ENCODE peak calls at places on chromosomes 16 and 17, in ten cellular contexts. One of them, this sample, is unnamed.

GRCh38 chr17:55117063-55117611 is 147.6 kb upstream of the HLF start:
- DNase-seq in CD8-positive, alpha-beta T cell: no peak
- DNase-seq in cardiac muscle cell: peak; percentile 61
- DNase-seq in spleen: no peak
- DNase-seq in upper lobe of right lung: no peak
- DNase-seq in GM06990: no peak
- DNase-seq in lung: no peak
- DNase-seq in ovary: no peak
- DNase-seq in Peyer's patch: no peak
- DNase-seq in prostate gland: no peak
- DNase-seq in this sample: no peak

GRCh38 chr17:81599719-81600486 is 37.0 kb downstream of the NPLOC4 start:
- DNase-seq in cardiac muscle cell: no peak
- DNase-seq in lung: no peak
- DNase-seq in spleen: no peak
- DNase-seq in prostate gland: no peak
- DNase-seq in GM06990: no peak
- DNase-seq in Peyer's patch: peak; percentile 62
- DNase-seq in ovary: no peak
- DNase-seq in upper lobe of right lung: no peak
- DNase-seq in CD8-positive, alpha-beta T cell: no peak
- DNase-seq in this sample: no peak

GRCh38 chr17:7234100-7235012 is at the start of gene DVL2:
- DNase-seq in ovary: peak; percentile 97
- DNase-seq in upper lobe of right lung: peak; percentile 97
- DNase-seq in cardiac muscle cell: peak; percentile 97
- DNase-seq in lung: peak; percentile 97
- DNase-seq in GM06990: peak; percentile 92
- DNase-seq in CD8-positive, alpha-beta T cell: peak; percentile 93
- DNase-seq in spleen: peak; percentile 99
- DNase-seq in prostate gland: peak; percentile 96
- DNase-seq in Peyer's patch: peak; percentile 98
- DNase-seq in this sample: no peak

GRCh38 chr16:1245452-1246005 is 5.0 kb downstream of the TPSAB1 start:
- DNase-seq in spleen: peak; percentile 31
- DNase-seq in Peyer's patch: no peak
- DNase-seq in prostate gland: no peak
- DNase-seq in upper lobe of right lung: no peak
- DNase-seq in CD8-positive, alpha-beta T cell: no peak
- DNase-seq in cardiac muscle cell: no peak
- DNase-seq in ovary: peak; percentile 11
- DNase-seq in GM06990: no peak
- DNase-seq in lung: no peak
- DNase-seq in this sample: no peak

GRCh38 chr16:14283786-14284185 is 212.7 kb downstream of the MRTFB start:
- DNase-seq in Peyer's patch: no peak
- DNase-seq in ovary: no peak
- DNase-seq in cardiac muscle cell: no peak
- DNase-seq in spleen: no peak
- DNase-seq in CD8-positive, alpha-beta T cell: no peak
- DNase-seq in upper lobe of right lung: no peak
- DNase-seq in prostate gland: no peak
- DNase-seq in lung: no peak
- DNase-seq in GM06990: no peak
- DNase-seq in this sample: no peak

GRCh38 chr16:30377812-30378235 is 3.2 kb downstream of the MYL11 start:
- DNase-seq in spleen: peak; percentile 98
- DNase-seq in cardiac muscle cell: peak; percentile 95
- DNase-seq in upper lobe of right lung: peak; percentile 98
- DNase-seq in lung: peak; percentile 96
- DNase-seq in CD8-positive, alpha-beta T cell: peak; percentile 81
- DNase-seq in ovary: peak; percentile 98
- DNase-seq in GM06990: peak; percentile 84
- DNase-seq in prostate gland: peak; percentile 91
- DNase-seq in Peyer's patch: peak; percentile 93
- DNase-seq in this sample: peak; percentile 56

GRCh38 chr17:56945938-56946337 is 14.9 kb downstream of the COIL start:
- DNase-seq in upper lobe of right lung: no peak
- DNase-seq in lung: no peak
- DNase-seq in GM06990: no peak
- DNase-seq in cardiac muscle cell: no peak
- DNase-seq in prostate gland: no peak
- DNase-seq in CD8-positive, alpha-beta T cell: no peak
- DNase-seq in Peyer's patch: no peak
- DNase-seq in ovary: no peak
- DNase-seq in spleen: no peak
- DNase-seq in this sample: no peak

GRCh38 chr17:29664743-29665479 is 42.2 kb upstream of the CORO6 start:
- DNase-seq in upper lobe of right lung: no peak
- DNase-seq in cardiac muscle cell: peak; percentile 50
- DNase-seq in ovary: no peak
- DNase-seq in Peyer's patch: no peak
- DNase-seq in lung: no peak
- DNase-seq in CD8-positive, alpha-beta T cell: no peak
- DNase-seq in prostate gland: no peak
- DNase-seq in GM06990: no peak
- DNase-seq in spleen: no peak
- DNase-seq in this sample: no peak

GRCh38 chr16:14409563-14409962 is 220.5 kb downstream of the PARN start:
- DNase-seq in CD8-positive, alpha-beta T cell: no peak
- DNase-seq in prostate gland: no peak
- DNase-seq in lung: no peak
- DNase-seq in GM06990: no peak
- DNase-seq in ovary: no peak
- DNase-seq in Peyer's patch: no peak
- DNase-seq in upper lobe of right lung: no peak
- DNase-seq in spleen: no peak
- DNase-seq in cardiac muscle cell: peak; percentile 92
- DNase-seq in this sample: peak; percentile 84

GRCh38 chr17:27247071-27247957 is 46.6 kb upstream of the WSB1 start:
- DNase-seq in spleen: peak; percentile 81
- DNase-seq in ovary: no peak
- DNase-seq in upper lobe of right lung: peak; percentile 73
- DNase-seq in lung: peak; percentile 76
- DNase-seq in GM06990: no peak
- DNase-seq in cardiac muscle cell: peak; percentile 96
- DNase-seq in CD8-positive, alpha-beta T cell: no peak
- DNase-seq in Peyer's patch: no peak
- DNase-seq in prostate gland: peak; percentile 95
- DNase-seq in this sample: no peak

GRCh38 chr17:1606352-1606985 is 22.2 kb downstream of the SLC43A2 start:
- DNase-seq in lung: no peak
- DNase-seq in GM06990: peak; percentile 71
- DNase-seq in prostate gland: no peak
- DNase-seq in Peyer's patch: no peak
- DNase-seq in spleen: no peak
- DNase-seq in cardiac muscle cell: no peak
- DNase-seq in CD8-positive, alpha-beta T cell: no peak
- DNase-seq in upper lobe of right lung: no peak
- DNase-seq in ovary: no peak
- DNase-seq in this sample: no peak

GRCh38 chr16:26816885-26817571 is 249.7 kb upstream of the C16orf82 start:
- DNase-seq in GM06990: no peak
- DNase-seq in cardiac muscle cell: no peak
- DNase-seq in ovary: no peak
- DNase-seq in prostate gland: no peak
- DNase-seq in CD8-positive, alpha-beta T cell: no peak
- DNase-seq in Peyer's patch: no peak
- DNase-seq in upper lobe of right lung: no peak
- DNase-seq in spleen: no peak
- DNase-seq in lung: no peak
- DNase-seq in this sample: no peak

GRCh38 chr16:26816266-26816665 is 250.5 kb upstream of the C16orf82 start:
- DNase-seq in cardiac muscle cell: no peak
- DNase-seq in Peyer's patch: no peak
- DNase-seq in lung: no peak
- DNase-seq in spleen: no peak
- DNase-seq in upper lobe of right lung: no peak
- DNase-seq in prostate gland: no peak
- DNase-seq in CD8-positive, alpha-beta T cell: no peak
- DNase-seq in ovary: no peak
- DNase-seq in GM06990: no peak
- DNase-seq in this sample: no peak

GRCh38 chr16:26818393-26818792 is 248.3 kb upstream of the C16orf82 start:
- DNase-seq in CD8-positive, alpha-beta T cell: no peak
- DNase-seq in GM06990: no peak
- DNase-seq in ovary: no peak
- DNase-seq in cardiac muscle cell: no peak
- DNase-seq in prostate gland: no peak
- DNase-seq in Peyer's patch: no peak
- DNase-seq in upper lobe of right lung: no peak
- DNase-seq in spleen: no peak
- DNase-seq in lung: no peak
- DNase-seq in this sample: no peak
- H3K4me3 ChIP-seq in CD8-positive, alpha-beta T cell: no peak overlapping the region
- H3K4me3 ChIP-seq in GM06990: no peak overlapping the region
- H3K4me3 ChIP-seq in ovary: no peak overlapping the region
- H3K4me3 ChIP-seq in cardiac muscle cell: no peak overlapping the region
- H3K4me3 ChIP-seq in prostate gland: no peak overlapping the region
- H3K4me3 ChIP-seq in Peyer's patch: no peak overlapping the region
- H3K4me3 ChIP-seq in upper lobe of right lung: no peak overlapping the region
- H3K4me3 ChIP-seq in spleen: no peak overlapping the region
- H3K4me3 ChIP-seq in lung: no peak overlapping the region
- H3K4me3 ChIP-seq in this sample: no peak overlapping the region

DNA sequence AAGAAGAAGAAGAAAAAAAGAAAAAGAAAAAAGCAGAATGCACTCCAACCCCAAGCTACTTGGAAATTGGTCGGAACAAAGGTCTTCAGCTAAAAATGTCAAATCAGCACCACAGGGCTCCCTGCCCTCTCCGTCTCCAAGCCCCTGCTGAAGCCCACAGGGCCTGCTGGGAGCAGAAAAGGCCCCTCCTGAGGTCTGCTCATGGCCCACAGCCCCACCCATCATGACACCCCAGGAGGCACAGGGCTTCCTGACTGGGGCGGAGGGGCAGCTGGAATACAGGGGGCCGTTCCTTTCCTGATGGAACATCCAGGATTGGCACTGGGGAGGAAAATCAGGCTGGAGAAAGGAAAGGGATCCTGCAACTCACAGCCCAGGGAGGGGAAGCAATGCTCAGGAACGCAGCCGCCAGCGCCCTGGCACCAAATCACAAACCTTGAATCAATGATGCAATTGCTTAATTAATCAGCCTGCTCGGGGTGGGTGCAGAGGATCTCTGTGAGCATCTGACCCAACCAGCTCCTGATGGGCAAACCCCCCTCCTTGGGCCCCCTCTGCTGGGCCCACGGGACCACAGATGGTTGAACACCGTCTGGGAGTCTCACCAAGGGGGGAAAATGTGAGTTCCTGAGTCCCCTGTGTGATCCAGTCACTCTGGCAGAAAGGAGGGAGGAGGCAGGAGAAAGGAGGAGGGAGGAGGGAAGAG is 155.5 kb downstream of the ZNF423 start:
- DNase-seq in Peyer's patch: no peak
- DNase-seq in CD8-positive, alpha-beta T cell: no peak
- DNase-seq in ovary: peak; percentile 72
- DNase-seq in spleen: no peak
- DNase-seq in cardiac muscle cell: no peak
- DNase-seq in upper lobe of right lung: no peak
- DNase-seq in GM06990: no peak
- DNase-seq in prostate gland: no peak
- DNase-seq in lung: peak; percentile 29
- DNase-seq in this sample: no peak
- TF ChIP-seq CTCF in Peyer's patch: no peak
- TF ChIP-seq CTCF in CD8-positive, alpha-beta T cell: no peak
- TF ChIP-seq CTCF in ovary: no peak
- TF ChIP-seq CTCF in spleen: no peak
- TF ChIP-seq CTCF in cardiac muscle cell: no peak
- TF ChIP-seq CTCF in upper lobe of right lung: no peak
- TF ChIP-seq CTCF in GM06990: no peak
- TF ChIP-seq CTCF in prostate gland: no peak
- TF ChIP-seq CTCF in lung: no peak
- TF ChIP-seq CTCF in this sample: no peak

GRCh38 chr17:40763752-40764151 is 8.2 kb downstream of the KRT26 start:
- DNase-seq in CD8-positive, alpha-beta T cell: no peak
- DNase-seq in Peyer's patch: no peak
- DNase-seq in spleen: no peak
- DNase-seq in lung: no peak
- DNase-seq in prostate gland: no peak
- DNase-seq in cardiac muscle cell: no peak
- DNase-seq in GM06990: no peak
- DNase-seq in ovary: no peak
- DNase-seq in upper lobe of right lung: no peak
- DNase-seq in this sample: no peak
- H3K27me3 ChIP-seq in CD8-positive, alpha-beta T cell: no peaks in the 10 kb centered on the region
- H3K27me3 ChIP-seq in Peyer's patch: no peaks in the 10 kb centered on the region
- H3K27me3 ChIP-seq in spleen: no peaks in the 10 kb centered on the region
- H3K27me3 ChIP-seq in lung: no peaks in the 10 kb centered on the region
- H3K27me3 ChIP-seq in prostate gland: no peaks in the 10 kb centered on the region
- H3K27me3 ChIP-seq in cardiac muscle cell: no peaks in the 10 kb centered on the region
- H3K27me3 ChIP-seq in GM06990: no peaks in the 10 kb centered on the region
- H3K27me3 ChIP-seq in ovary: no peaks in the 10 kb centered on the region
- H3K27me3 ChIP-seq in upper lobe of right lung: no peaks in the 10 kb centered on the region
- H3K27me3 ChIP-seq in this sample: no peaks in the 10 kb centered on the region

GRCh38 chr17:50290074-50290702 is 15.9 kb downstream of the TMEM92 start:
- DNase-seq in Peyer's patch: peak; percentile 25
- DNase-seq in ovary: peak; percentile 62
- DNase-seq in CD8-positive, alpha-beta T cell: no peak
- DNase-seq in upper lobe of right lung: peak; percentile 79
- DNase-seq in lung: peak; percentile 85
- DNase-seq in prostate gland: peak; percentile 88
- DNase-seq in spleen: no peak
- DNase-seq in GM06990: no peak
- DNase-seq in cardiac muscle cell: peak; percentile 99
- DNase-seq in this sample: peak; percentile 85

GRCh38 chr17:50285941-50286340 is 11.7 kb downstream of the TMEM92 start:
- DNase-seq in GM06990: no peak
- DNase-seq in Peyer's patch: no peak
- DNase-seq in lung: no peak
- DNase-seq in cardiac muscle cell: no peak
- DNase-seq in prostate gland: no peak
- DNase-seq in ovary: no peak
- DNase-seq in upper lobe of right lung: no peak
- DNase-seq in spleen: no peak
- DNase-seq in CD8-positive, alpha-beta T cell: no peak
- DNase-seq in this sample: no peak

GRCh38 chr17:50288306-50288705 is 14.0 kb downstream of the TMEM92 start:
- DNase-seq in ovary: no peak
- DNase-seq in upper lobe of right lung: no peak
- DNase-seq in Peyer's patch: no peak
- DNase-seq in cardiac muscle cell: no peak
- DNase-seq in lung: no peak
- DNase-seq in CD8-positive, alpha-beta T cell: no peak
- DNase-seq in spleen: no peak
- DNase-seq in GM06990: no peak
- DNase-seq in prostate gland: no peak
- DNase-seq in this sample: no peak

GRCh38 chr17:50292465-50292864 is 18.2 kb downstream of the TMEM92 start:
- DNase-seq in upper lobe of right lung: no peak
- DNase-seq in spleen: no peak
- DNase-seq in lung: no peak
- DNase-seq in prostate gland: no peak
- DNase-seq in Peyer's patch: no peak
- DNase-seq in GM06990: no peak
- DNase-seq in cardiac muscle cell: no peak
- DNase-seq in CD8-positive, alpha-beta T cell: no peak
- DNase-seq in ovary: no peak
- DNase-seq in this sample: no peak

DNA sequence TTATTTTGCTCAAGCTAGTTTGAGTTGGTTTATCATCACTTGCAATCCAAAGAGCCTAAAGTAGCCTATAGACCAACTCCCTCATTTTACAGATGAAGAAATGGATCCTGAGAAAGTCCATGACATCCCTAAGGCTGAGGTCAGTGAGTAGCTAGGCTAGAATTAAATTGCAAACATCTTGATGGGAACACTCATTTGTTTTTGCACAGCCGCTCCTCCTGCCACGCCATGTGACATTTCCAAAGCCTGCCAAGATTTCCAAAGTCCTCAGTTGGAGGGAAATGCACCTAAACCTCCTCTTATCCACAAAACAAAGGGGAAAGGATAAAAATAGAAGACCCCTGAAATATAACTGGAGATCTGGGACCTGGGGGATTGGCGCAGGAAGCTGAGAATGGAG is 15.0 kb downstream of the TMEM92 start:
- DNase-seq in lung: no peak
- DNase-seq in GM06990: no peak
- DNase-seq in upper lobe of right lung: no peak
- DNase-seq in prostate gland: no peak
- DNase-seq in ovary: no peak
- DNase-seq in cardiac muscle cell: peak; percentile 51
- DNase-seq in spleen: no peak
- DNase-seq in CD8-positive, alpha-beta T cell: no peak
- DNase-seq in Peyer's patch: no peak
- DNase-seq in this sample: no peak
- H3K4me3 ChIP-seq in lung: no peak overlapping the region
- H3K4me3 ChIP-seq in GM06990: no peak overlapping the region
- H3K4me3 ChIP-seq in upper lobe of right lung: peak overlapping the region; percentile 36
- H3K4me3 ChIP-seq in prostate gland: no peak overlapping the region
- H3K4me3 ChIP-seq in ovary: no peak overlapping the region
- H3K4me3 ChIP-seq in cardiac muscle cell: no peak overlapping the region
- H3K4me3 ChIP-seq in spleen: no peak overlapping the region
- H3K4me3 ChIP-seq in CD8-positive, alpha-beta T cell: no peak overlapping the region
- H3K4me3 ChIP-seq in Peyer's patch: no peak overlapping the region
- H3K4me3 ChIP-seq in this sample: no peak overlapping the region